ENCODE peak calls at places on chromosomes 12 and 14, in five cellular contexts. T, W, S, L and D are unnamed samples.

GRCh38 chr14:105326891-105327694 is 12.5 kb downstream of the PACS2 start:
- DNase-seq in L (no peak), S (no peak), T (no peak), W (no peak), D (no peak)

GRCh38 chr14:38044710-38045109 is 163.0 kb upstream of the SSTR1 start:
- DNase-seq in S (no peak), T (no peak), L (no peak), W (no peak), D (no peak)

GRCh38 chr14:23362200-23362599 is 2.8 kb downstream of the EFS start:
- DNase-seq in W (peak; percentile 10), L (no peak), S (no peak), T (no peak), D (no peak)

GRCh38 chr12:18224745-18225144 is 36.6 kb upstream of the PIK3C2G start:
- DNase-seq in L (no peak), S (no peak), T (no peak), W (peak; percentile 76), D (no peak)

GRCh38 chr14:34372766-34373165 is 89.3 kb downstream of the SPTSSA start:
- DNase-seq in T (no peak), W (no peak), S (no peak), L (no peak), D (no peak)

GRCh38 chr14:50068496-50068895 is 47.9 kb downstream of the VCPKMT start:
- DNase-seq in L (no peak), S (no peak), W (no peak), T (no peak), D (no peak)

GRCh38 chr12:57011438-57012424 is 4.6 kb downstream of the TAC3 start:
- DNase-seq in T (no peak), S (peak; percentile 39), L (no peak), W (no peak), D (no peak)

GRCh38 chr12:94875525-94875924 is 128.0 kb downstream of the NDUFA12 start:
- DNase-seq in S (peak; percentile 71), L (no peak), W (peak; percentile 5), T (no peak), D (no peak)

GRCh38 chr12:129237881-129238280 is 384.6 kb downstream of the GLT1D1 start:
- DNase-seq in W (no peak), S (no peak), L (no peak), T (no peak), D (no peak)

GRCh38 chr14:93343266-93343665 is 3.7 kb upstream of the COX8C start:
- DNase-seq in L (no peak), W (no peak), S (no peak), T (no peak), D (no peak)

GRCh38 chr12:132637811-132638210 is 19.2 kb downstream of the P2RX2 start:
- DNase-seq in W (no peak), T (no peak), S (no peak), L (no peak), D (no peak)

GRCh38 chr12:63086149-63086915 is 64.7 kb downstream of the AVPR1A start:
- DNase-seq in T (no peak), S (no peak), L (no peak), W (peak; percentile 5), D (no peak)

GRCh38 chr14:103520657-103521437 is 1.8 kb downstream of the CKB start:
- DNase-seq in T (peak; percentile 89), W (peak; percentile 41), S (peak; percentile 79), L (peak; percentile 91), D (peak; percentile 78)

GRCh38 chr12:112107306-112107705 is 1.3 kb downstream of the NAA25 start:
- DNase-seq in T (no peak), S (no peak), L (no peak), W (no peak), D (no peak)

GRCh38 chr14:105065280-105066228 is at the start of gene GPR132:
- DNase-seq in T (peak; percentile 76), L (peak; percentile 76), S (peak; percentile 91), W (no peak), D (peak; percentile 98)

GRCh38 chr12:55996715-55997534 is at the start of gene SUOX:
- DNase-seq in L (peak; percentile 98), W (peak; percentile 96), S (peak; percentile 98), T (peak; percentile 97), D (peak; percentile 93)

GRCh38 chr14:96117101-96117897 is 78.1 kb downstream of the C14orf132 start:
- DNase-seq in W (no peak), L (no peak), S (no peak), T (no peak), D (no peak)

GRCh38 chr14:20679907-20680306 is 4.5 kb upstream of the RNASE4 start:
- DNase-seq in S (no peak), L (no peak), W (peak; percentile 57), T (no peak), D (no peak)

GRCh38 chr14:68589447-68590232 is 203.2 kb downstream of the ZFP36L1 start:
- DNase-seq in S (no peak), L (no peak), W (peak; percentile 97), T (peak; percentile 42), D (no peak)

GRCh38 chr14:103404920-103405319 is 19.7 kb downstream of the MARK3 start:
- DNase-seq in S (no peak), W (no peak), T (no peak), L (peak; percentile 62), D (no peak)

GRCh38 chr12:64618953-64619590 is 8.8 kb downstream of the RASSF3 start:
- DNase-seq in W (peak; percentile 77), S (peak; percentile 61), T (no peak), L (no peak), D (peak; percentile 59)

GRCh38 chr12:115075552-115076170 is 391.7 kb upstream of the TBX3 start:
- DNase-seq in L (no peak), T (no peak), S (no peak), W (no peak), D (no peak)

GRCh38 chr12:54051916-54052744 is 1.5 kb upstream of the HOXC4 start:
- DNase-seq in T (no peak), S (no peak), L (no peak), W (no peak), D (no peak)

GRCh38 chr14:75254901-75255300 is 23.7 kb upstream of the FOS start:
- DNase-seq in S (no peak), L (no peak), T (peak; percentile 59), W (no peak), D (no peak)

GRCh38 chr12:113236539-113237354 is 15.5 kb downstream of the TPCN1 start:
- DNase-seq in W (no peak), S (no peak), T (peak; percentile 8), L (no peak), D (no peak)

GRCh38 chr14:60637490-60638452 is 11.5 kb downstream of the SIX1 start:
- DNase-seq in L (no peak), W (peak; percentile 22), T (no peak), S (no peak), D (no peak)

GRCh38 chr12:53046655-53047220 is 3.1 kb upstream of the TNS2 start:
- DNase-seq in S (peak; percentile 46), T (peak; percentile 83), L (peak; percentile 90), W (peak; percentile 88), D (peak; percentile 50)

GRCh38 chr14:103144085-103144484 is 20.8 kb downstream of the TNFAIP2 start:
- DNase-seq in T (no peak), W (peak; percentile 54), S (no peak), L (no peak), D (no peak)

GRCh38 chr12:62435337-62436163 is 31.1 kb upstream of the MON2 start:
- DNase-seq in S (peak; percentile 65), L (peak; percentile 59), T (peak; percentile 52), W (peak; percentile 70), D (peak; percentile 60)

GRCh38 chr14:54208751-54209150 is 188.1 kb upstream of the CDKN3 start:
- DNase-seq in L (no peak), W (no peak), T (no peak), S (no peak), D (no peak)

GRCh38 chr12:46778415-46778814 is 47.4 kb downstream of the SLC38A4 start:
- DNase-seq in S (no peak), T (no peak), W (no peak), L (no peak), D (no peak)

GRCh38 chr14:100761481-100761880 is 34.8 kb downstream of the DLK1 start:
- DNase-seq in S (no peak), W (peak; percentile 32), L (no peak), T (no peak), D (no peak)

GRCh38 chr12:47190271-47190750 is 110.6 kb upstream of the AMIGO2 start:
- DNase-seq in T (no peak), L (no peak), S (no peak), W (peak; percentile 53), D (no peak)

GRCh38 chr14:72416892-72417291 is 477.0 kb downstream of the DPF3 start:
- DNase-seq in T (peak; percentile 9), S (no peak), L (no peak), W (no peak), D (no peak)

GRCh38 chr14:55220230-55220629 is 28.8 kb upstream of the DLGAP5 start:
- DNase-seq in W (no peak), S (no peak), T (no peak), L (no peak), D (no peak)

DNA sequence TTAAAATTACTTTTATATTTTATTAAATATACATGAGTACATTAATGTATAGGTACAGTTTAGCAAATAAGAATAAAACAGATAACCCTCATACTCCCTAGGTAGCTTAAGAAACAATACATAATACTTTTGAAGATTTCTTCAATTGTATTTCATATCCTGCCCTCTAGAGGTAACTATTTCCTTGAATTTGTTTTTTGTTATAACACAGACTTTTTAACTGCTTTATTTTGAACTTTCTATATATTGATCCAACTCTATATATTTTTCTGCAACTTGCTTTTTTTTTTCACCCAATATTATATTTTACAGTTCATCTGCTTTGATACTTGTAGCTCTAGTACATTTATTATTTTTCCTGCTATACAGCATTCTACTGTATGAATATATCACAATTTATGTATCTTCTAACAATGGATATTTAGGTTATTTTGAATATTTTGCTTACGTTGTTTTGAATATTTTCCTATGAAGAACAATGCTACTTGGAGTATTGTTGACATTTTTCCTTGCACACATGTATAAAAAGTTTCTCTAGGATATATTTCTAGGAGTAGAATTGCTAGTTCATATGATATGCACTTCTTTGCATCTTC is 72.8 kb upstream of the ABCD2 start:
- DNase-seq in W (peak; percentile 30), S (peak; percentile 22), L (no peak), T (no peak), D (no peak)
- TF ChIP-seq CTCF in W (peak; percentile 28), S (no peak), L (peak; percentile 18), T (peak; percentile 30), D (no peak)

GRCh38 chr12:6775775-6776174 is 3.5 kb downstream of the LAG3 start:
- DNase-seq in L (no peak), T (no peak), S (no peak), W (no peak), D (no peak)
- TF ChIP-seq CTCF in L (no peak), T (no peak), S (no peak), W (no peak), D (no peak)

GRCh38 chr12:30546121-30546520 is 149.5 kb downstream of the IPO8 start:
- DNase-seq in W (no peak), S (no peak), L (no peak), T (peak; percentile 14), D (no peak)

GRCh38 chr12:30548203-30548602 is 147.5 kb downstream of the IPO8 start:
- DNase-seq in W (no peak), L (no peak), S (no peak), T (no peak), D (no peak)
- TF ChIP-seq CTCF in W (no peak), L (no peak), S (no peak), T (no peak), D (no peak)

DNA sequence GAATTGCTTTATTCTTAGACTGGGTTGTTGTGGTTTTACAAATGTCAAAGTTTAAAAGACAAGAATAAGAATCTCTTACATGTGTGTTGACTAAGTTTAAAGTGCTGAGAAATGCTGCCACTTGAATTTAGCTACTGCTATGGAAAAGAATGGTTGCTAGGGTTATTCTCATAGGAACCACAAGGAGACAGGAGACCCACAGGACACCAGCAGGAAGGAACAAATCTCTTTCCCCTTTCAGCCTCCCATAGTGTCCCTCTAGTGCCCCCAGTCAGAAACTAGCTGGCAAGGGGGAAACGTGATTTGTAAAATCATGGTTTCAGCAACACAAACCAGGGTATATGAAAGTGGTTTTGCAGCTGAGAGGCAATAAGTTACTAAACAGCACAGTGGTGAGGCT is 102.7 kb downstream of the ST8SIA1 start:
- DNase-seq in L (no peak), W (no peak), S (no peak), T (no peak), D (no peak)
- TF ChIP-seq CTCF in L (no peak), W (peak; percentile 14), S (no peak), T (no peak), D (no peak)